ENCODE peak calls at places on chromosomes 13 and 19, in five cellular contexts. One of them, this sample, is unnamed.

GRCh38 chr19:27750697-27751391 is 1462.1 kb downstream of the UQCRFS1 start:
- DNase-seq in CD8-positive, alpha-beta T cell: no peak
- DNase-seq in activated CD8-positive, alpha-beta memory T cell treated with anti-CD3 and anti-CD28 coated beads for 1 hour: no peak
- DNase-seq in NCI-H2081: no peak
- DNase-seq in suprapubic skin: peak; percentile 8
- DNase-seq in this sample: no peak

GRCh38 chr19:46731007-46731501 is 14.1 kb upstream of the PRKD2 start:
- DNase-seq in activated CD8-positive, alpha-beta memory T cell treated with anti-CD3 and anti-CD28 coated beads for 1 hour: no peak
- DNase-seq in suprapubic skin: no peak
- DNase-seq in CD8-positive, alpha-beta T cell: no peak
- DNase-seq in NCI-H2081: no peak
- DNase-seq in this sample: no peak

GRCh38 chr19:34962945-34963530 is 991 bp downstream of the ZNF792 start:
- DNase-seq in NCI-H2081: no peak
- DNase-seq in CD8-positive, alpha-beta T cell: no peak
- DNase-seq in activated CD8-positive, alpha-beta memory T cell treated with anti-CD3 and anti-CD28 coated beads for 1 hour: no peak
- DNase-seq in suprapubic skin: no peak
- DNase-seq in this sample: no peak

GRCh38 chr13:109642358-109642757 is 144.0 kb downstream of the IRS2 start:
- DNase-seq in NCI-H2081: no peak
- DNase-seq in activated CD8-positive, alpha-beta memory T cell treated with anti-CD3 and anti-CD28 coated beads for 1 hour: no peak
- DNase-seq in suprapubic skin: no peak
- DNase-seq in CD8-positive, alpha-beta T cell: no peak
- DNase-seq in this sample: no peak

GRCh38 chr19:8641908-8642547 is 11.6 kb downstream of the NFILZ start:
- DNase-seq in suprapubic skin: no peak
- DNase-seq in activated CD8-positive, alpha-beta memory T cell treated with anti-CD3 and anti-CD28 coated beads for 1 hour: no peak
- DNase-seq in NCI-H2081: no peak
- DNase-seq in CD8-positive, alpha-beta T cell: no peak
- DNase-seq in this sample: no peak

GRCh38 chr13:98842858-98843481 is 90.5 kb upstream of the SLC15A1 start:
- DNase-seq in CD8-positive, alpha-beta T cell: peak; percentile 19
- DNase-seq in activated CD8-positive, alpha-beta memory T cell treated with anti-CD3 and anti-CD28 coated beads for 1 hour: peak; percentile 3
- DNase-seq in suprapubic skin: no peak
- DNase-seq in NCI-H2081: peak; percentile 75
- DNase-seq in this sample: peak; percentile 52

GRCh38 chr13:99990045-99990977 is 8.7 kb downstream of the ZIC2 start:
- DNase-seq in CD8-positive, alpha-beta T cell: no peak
- DNase-seq in NCI-H2081: peak; percentile 79
- DNase-seq in suprapubic skin: peak; percentile 53
- DNase-seq in activated CD8-positive, alpha-beta memory T cell treated with anti-CD3 and anti-CD28 coated beads for 1 hour: no peak
- DNase-seq in this sample: no peak

GRCh38 chr13:76860706-76861105 is 25.5 kb downstream of the KCTD12 start:
- DNase-seq in CD8-positive, alpha-beta T cell: no peak
- DNase-seq in activated CD8-positive, alpha-beta memory T cell treated with anti-CD3 and anti-CD28 coated beads for 1 hour: no peak
- DNase-seq in NCI-H2081: no peak
- DNase-seq in suprapubic skin: no peak
- DNase-seq in this sample: no peak

This sample was measured in SIG-M5.